ENCODE peak calls at places on chromosomes 6 and 20, in eight cellular contexts. O is stimulated activated CD4-positive, alpha-beta T cell treated with anti-CD3 and anti-CD28 coated beads, Interleukin-4, amount 100 ng/mL, for 24 hours; E is H4; P is HCEC 1CT; J is H1; X is nephron progenitor cell; A is EL; K is activated CD4-positive, alpha-beta T cell treated with anti-CD3 and anti-CD28 coated beads, Interleukin-2, amount 10 ng/mL, durations not matched to agents 7 days and 5 days. R is an unnamed sample.

GRCh38 chr20:57469418-57470211 is 55.3 kb downstream of the CTCFL start:
- DNase-seq in A (no peak), X (peak), E (no peak), J (no peak), P (no peak), O (no peak), K (no peak), R (no peak)

GRCh38 chr6:157981395-157982296 is at the start of gene SYNJ2:
- DNase-seq in P (peak), O (peak), E (peak), A (peak), J (peak), K (peak), X (peak), R (peak)

GRCh38 chr20:35432430-35432735 is 5.6 kb downstream of the GDF5 start:
- DNase-seq in P (no peak), E (no peak), J (no peak), O (no peak), K (peak), X (no peak), A (no peak), R (no peak)

GRCh38 chr6:156808287-156808686 is 31.1 kb downstream of the ARID1B start:
- DNase-seq in X (no peak), E (no peak), J (no peak), O (no peak), A (no peak), P (no peak), K (no peak), R (no peak)

GRCh38 chr20:2386516-2387179 is 5.9 kb downstream of the TGM6 start:
- DNase-seq in A (peak), E (peak), J (no peak), X (no peak), K (no peak), O (no peak), P (no peak), R (no peak)

GRCh38 chr6:453152-453551 is 61.6 kb downstream of the IRF4 start:
- DNase-seq in J (no peak), A (no peak), O (no peak), X (no peak), K (no peak), P (peak), E (no peak), R (no peak)

GRCh38 chr6:34157851-34158250 is 12.0 kb upstream of the GRM4 start:
- DNase-seq in P (no peak), E (no peak), J (no peak), K (no peak), X (no peak), O (no peak), A (no peak), R (no peak)

GRCh38 chr6:112877134-112878100 is 530.3 kb downstream of the RFPL4B start:
- DNase-seq in O (no peak), J (no peak), X (no peak), K (no peak), A (peak), E (peak), P (peak), R (peak)

GRCh38 chr20:51022803-51023616 is at the start of gene KCNG1:
- DNase-seq in J (peak), K (peak), A (peak), O (peak), E (peak), X (peak), P (peak), R (peak)

GRCh38 chr20:44209691-44210421 is 715 bp downstream of the OSER1 start:
- DNase-seq in O (peak), X (peak), J (no peak), A (peak), E (no peak), K (peak), P (peak), R (peak)

GRCh38 chr6:154345811-154346210 is 10.8 kb downstream of the IPCEF1 start:
- DNase-seq in A (no peak), X (no peak), P (no peak), J (no peak), K (no peak), O (no peak), E (peak), R (no peak)

GRCh38 chr6:127182501-127182900 is 64.0 kb downstream of the RSPO3 start:
- DNase-seq in J (no peak), A (peak), X (no peak), P (peak), O (no peak), E (peak), K (no peak), R (no peak)

GRCh38 chr20:58890073-58890453 is 37.5 kb downstream of the GNAS start:
- DNase-seq in J (no peak), A (no peak), O (no peak), E (no peak), X (no peak), K (no peak), P (no peak), R (peak)

GRCh38 chr6:131038612-131039344 is 24.3 kb downstream of the EPB41L2 start:
- DNase-seq in P (peak), A (peak), E (no peak), O (no peak), J (no peak), X (no peak), K (no peak), R (no peak)

GRCh38 chr6:43977404-43978111 is 149.7 kb downstream of the MRPL14 start:
- DNase-seq in O (no peak), P (no peak), K (no peak), X (no peak), A (no peak), J (no peak), E (peak), R (no peak)

GRCh38 chr6:32943864-32944263 is 3.0 kb upstream of the HLA-DMB start:
- DNase-seq in A (no peak), O (no peak), P (no peak), X (no peak), E (no peak), J (no peak), K (no peak), R (no peak)

GRCh38 chr20:6008254-6008653 is 45.6 kb downstream of the LRRN4 start:
- DNase-seq in P (peak), E (peak), O (no peak), J (no peak), K (no peak), X (no peak), A (peak), R (peak)

GRCh38 chr6:82183642-82184282 is 63.8 kb downstream of the IBTK start:
- DNase-seq in P (no peak), A (no peak), J (no peak), X (no peak), O (no peak), K (no peak), E (no peak), R (no peak)

GRCh38 chr20:62496525-62497218 is 20.9 kb upstream of the GATA5 start:
- DNase-seq in J (no peak), X (peak), E (no peak), A (no peak), K (peak), O (peak), P (no peak), R (peak)